ENCODE peak calls at places on chromosome 16, in four cellular contexts. One of them, this sample, is unnamed.

GRCh38 chr16:57764341-57765159 is 29.0 kb downstream of the KATNB1 start:
- DNase-seq in left kidney: no peak
- DNase-seq in A172: peak
- DNase-seq in stimulated activated CD8-positive, alpha-beta memory T cell treated with anti-CD3 and anti-CD28 coated beads, Interleukin-2, amount 100 ng/mL, for 1 hour: no peak
- DNase-seq in this sample: no peak

GRCh38 chr16:2930236-2930635 is 18.5 kb downstream of the FLYWCH1 start:
- DNase-seq in left kidney: no peak
- DNase-seq in A172: no peak
- DNase-seq in stimulated activated CD8-positive, alpha-beta memory T cell treated with anti-CD3 and anti-CD28 coated beads, Interleukin-2, amount 100 ng/mL, for 1 hour: no peak
- DNase-seq in this sample: no peak

GRCh38 chr16:64445649-64446048 is 676.2 kb downstream of the CDH11 start:
- DNase-seq in left kidney: no peak
- DNase-seq in A172: no peak
- DNase-seq in stimulated activated CD8-positive, alpha-beta memory T cell treated with anti-CD3 and anti-CD28 coated beads, Interleukin-2, amount 100 ng/mL, for 1 hour: no peak
- DNase-seq in this sample: no peak

GRCh38 chr16:13957197-13958078 is 37.5 kb downstream of the ERCC4 start:
- DNase-seq in left kidney: peak
- DNase-seq in A172: peak
- DNase-seq in stimulated activated CD8-positive, alpha-beta memory T cell treated with anti-CD3 and anti-CD28 coated beads, Interleukin-2, amount 100 ng/mL, for 1 hour: no peak
- DNase-seq in this sample: peak

GRCh38 chr16:12096162-12096781 is 119.7 kb downstream of the SNX29 start:
- DNase-seq in left kidney: no peak
- DNase-seq in A172: no peak
- DNase-seq in stimulated activated CD8-positive, alpha-beta memory T cell treated with anti-CD3 and anti-CD28 coated beads, Interleukin-2, amount 100 ng/mL, for 1 hour: no peak
- DNase-seq in this sample: no peak

GRCh38 chr16:77331802-77332586 is 102.8 kb downstream of the ADAMTS18 start:
- DNase-seq in left kidney: no peak
- DNase-seq in A172: no peak
- DNase-seq in stimulated activated CD8-positive, alpha-beta memory T cell treated with anti-CD3 and anti-CD28 coated beads, Interleukin-2, amount 100 ng/mL, for 1 hour: no peak
- DNase-seq in this sample: no peak

GRCh38 chr16:80718480-80719220 is 85.7 kb downstream of the CDYL2 start:
- DNase-seq in left kidney: peak
- DNase-seq in A172: peak
- DNase-seq in stimulated activated CD8-positive, alpha-beta memory T cell treated with anti-CD3 and anti-CD28 coated beads, Interleukin-2, amount 100 ng/mL, for 1 hour: no peak
- DNase-seq in this sample: no peak

GRCh38 chr16:30666681-30667080 is 8.4 kb downstream of the FBRS start:
- DNase-seq in left kidney: no peak
- DNase-seq in A172: no peak
- DNase-seq in stimulated activated CD8-positive, alpha-beta memory T cell treated with anti-CD3 and anti-CD28 coated beads, Interleukin-2, amount 100 ng/mL, for 1 hour: no peak
- DNase-seq in this sample: no peak

GRCh38 chr16:56314244-56314850 is 111.0 kb downstream of the AMFR start:
- DNase-seq in left kidney: no peak
- DNase-seq in A172: no peak
- DNase-seq in stimulated activated CD8-positive, alpha-beta memory T cell treated with anti-CD3 and anti-CD28 coated beads, Interleukin-2, amount 100 ng/mL, for 1 hour: no peak
- DNase-seq in this sample: no peak

GRCh38 chr16:89593841-89594240 is 18.3 kb downstream of the CPNE7 start:
- DNase-seq in left kidney: no peak
- DNase-seq in A172: no peak
- DNase-seq in stimulated activated CD8-positive, alpha-beta memory T cell treated with anti-CD3 and anti-CD28 coated beads, Interleukin-2, amount 100 ng/mL, for 1 hour: no peak
- DNase-seq in this sample: no peak

GRCh38 chr16:58933186-58933585 is 199.1 kb upstream of the GOT2 start:
- DNase-seq in left kidney: no peak
- DNase-seq in A172: no peak
- DNase-seq in stimulated activated CD8-positive, alpha-beta memory T cell treated with anti-CD3 and anti-CD28 coated beads, Interleukin-2, amount 100 ng/mL, for 1 hour: no peak
- DNase-seq in this sample: no peak

GRCh38 chr16:31073823-31074072 is 292 bp downstream of the ZNF668 start:
- DNase-seq in left kidney: no peak
- DNase-seq in A172: no peak
- DNase-seq in stimulated activated CD8-positive, alpha-beta memory T cell treated with anti-CD3 and anti-CD28 coated beads, Interleukin-2, amount 100 ng/mL, for 1 hour: no peak
- DNase-seq in this sample: no peak

GRCh38 chr16:28495795-28496749 is 1.6 kb downstream of the APOBR start:
- DNase-seq in left kidney: no peak
- DNase-seq in A172: no peak
- DNase-seq in stimulated activated CD8-positive, alpha-beta memory T cell treated with anti-CD3 and anti-CD28 coated beads, Interleukin-2, amount 100 ng/mL, for 1 hour: no peak
- DNase-seq in this sample: no peak

This sample was measured in retina.